ENCODE peak calls at places on chromosomes 13 and 19, in six cellular contexts. One of them, this sample, is unnamed.

GRCh38 chr19:17163652-17164051 is 51.5 kb upstream of the USE1 start:
- DNase-seq in esophagus squamous epithelium: no peak
- DNase-seq in stomach: no peak
- DNase-seq in upper lobe of left lung: no peak
- DNase-seq in spleen: no peak
- DNase-seq in transverse colon: no peak
- DNase-seq in this sample: no peak

GRCh38 chr19:16801599-16801998 is 27.6 kb upstream of the SIN3B start:
- DNase-seq in upper lobe of left lung: no peak
- DNase-seq in esophagus squamous epithelium: no peak
- DNase-seq in transverse colon: no peak
- DNase-seq in stomach: no peak
- DNase-seq in spleen: no peak
- DNase-seq in this sample: no peak

GRCh38 chr13:97307882-97308624 is 85.9 kb downstream of the MBNL2 start:
- DNase-seq in upper lobe of left lung: no peak
- DNase-seq in stomach: no peak
- DNase-seq in esophagus squamous epithelium: no peak
- DNase-seq in spleen: no peak
- DNase-seq in transverse colon: no peak
- DNase-seq in this sample: no peak

GRCh38 chr13:109199280-109199679 is 569.9 kb downstream of the MYO16 start:
- DNase-seq in spleen: no peak
- DNase-seq in upper lobe of left lung: no peak
- DNase-seq in stomach: no peak
- DNase-seq in transverse colon: no peak
- DNase-seq in esophagus squamous epithelium: no peak
- DNase-seq in this sample: no peak

GRCh38 chr13:113854238-113855011 is 9.5 kb downstream of the GAS6 start:
- DNase-seq in stomach: no peak
- DNase-seq in esophagus squamous epithelium: no peak
- DNase-seq in transverse colon: no peak
- DNase-seq in upper lobe of left lung: peak; percentile 75
- DNase-seq in spleen: peak; percentile 69
- DNase-seq in this sample: peak; percentile 52

GRCh38 chr19:33373701-33374405 is at the start of gene CEBPG:
- DNase-seq in esophagus squamous epithelium: no peak
- DNase-seq in upper lobe of left lung: peak; percentile 96
- DNase-seq in stomach: peak; percentile 55
- DNase-seq in spleen: no peak
- DNase-seq in transverse colon: peak; percentile 68
- DNase-seq in this sample: peak; percentile 67

GRCh38 chr13:101527130-101527529 is 74.7 kb downstream of the ITGBL1 start:
- DNase-seq in upper lobe of left lung: no peak
- DNase-seq in esophagus squamous epithelium: no peak
- DNase-seq in transverse colon: no peak
- DNase-seq in spleen: no peak
- DNase-seq in stomach: no peak
- DNase-seq in this sample: no peak

GRCh38 chr19:45250832-45251451 is at the start of gene MARK4:
- DNase-seq in transverse colon: peak; percentile 49
- DNase-seq in esophagus squamous epithelium: no peak
- DNase-seq in stomach: peak; percentile 51
- DNase-seq in spleen: peak; percentile 89
- DNase-seq in upper lobe of left lung: peak; percentile 92
- DNase-seq in this sample: peak; percentile 62

GRCh38 chr19:4062576-4063368 is 3.9 kb downstream of the ZBTB7A start:
- DNase-seq in esophagus squamous epithelium: no peak
- DNase-seq in spleen: peak; percentile 80
- DNase-seq in stomach: no peak
- DNase-seq in upper lobe of left lung: peak; percentile 82
- DNase-seq in transverse colon: peak; percentile 44
- DNase-seq in this sample: peak; percentile 27

GRCh38 chr13:101308247-101309013 is 107.9 kb downstream of the NALCN start:
- DNase-seq in spleen: no peak
- DNase-seq in esophagus squamous epithelium: no peak
- DNase-seq in stomach: no peak
- DNase-seq in transverse colon: no peak
- DNase-seq in upper lobe of left lung: no peak
- DNase-seq in this sample: no peak

GRCh38 chr19:39941615-39942507 is 7.4 kb upstream of the FCGBP start:
- DNase-seq in transverse colon: peak; percentile 55
- DNase-seq in upper lobe of left lung: no peak
- DNase-seq in esophagus squamous epithelium: no peak
- DNase-seq in spleen: no peak
- DNase-seq in stomach: peak; percentile 33
- DNase-seq in this sample: no peak

GRCh38 chr13:46535822-46536221 is 17.1 kb upstream of the LRCH1 start:
- DNase-seq in esophagus squamous epithelium: no peak
- DNase-seq in transverse colon: no peak
- DNase-seq in spleen: no peak
- DNase-seq in stomach: no peak
- DNase-seq in upper lobe of left lung: no peak
- DNase-seq in this sample: no peak

GRCh38 chr19:47111081-47111589 is 2.4 kb downstream of the ZC3H4 start:
- DNase-seq in transverse colon: peak; percentile 41
- DNase-seq in stomach: peak; percentile 34
- DNase-seq in upper lobe of left lung: peak; percentile 81
- DNase-seq in esophagus squamous epithelium: no peak
- DNase-seq in spleen: peak; percentile 89
- DNase-seq in this sample: peak; percentile 30

GRCh38 chr13:101939370-101939769 is 462.5 kb downstream of the FGF14 start:
- DNase-seq in stomach: no peak
- DNase-seq in spleen: no peak
- DNase-seq in esophagus squamous epithelium: no peak
- DNase-seq in upper lobe of left lung: no peak
- DNase-seq in transverse colon: no peak
- DNase-seq in this sample: no peak

GRCh38 chr19:58154679-58155648 is 4.4 kb upstream of the ZNF329 start:
- DNase-seq in transverse colon: peak; percentile 97
- DNase-seq in esophagus squamous epithelium: peak; percentile 61
- DNase-seq in upper lobe of left lung: peak; percentile 99
- DNase-seq in stomach: peak; percentile 98
- DNase-seq in spleen: peak; percentile 98
- DNase-seq in this sample: peak; percentile 95
- TF ChIP-seq POLR2A in transverse colon: peak; percentile 71
- TF ChIP-seq POLR2A in esophagus squamous epithelium: peak; percentile 48
- TF ChIP-seq POLR2A in upper lobe of left lung: peak; percentile 78
- TF ChIP-seq POLR2A in stomach: no peak
- TF ChIP-seq POLR2A in spleen: peak; percentile 43
- TF ChIP-seq POLR2A in this sample: peak; percentile 69

DNA sequence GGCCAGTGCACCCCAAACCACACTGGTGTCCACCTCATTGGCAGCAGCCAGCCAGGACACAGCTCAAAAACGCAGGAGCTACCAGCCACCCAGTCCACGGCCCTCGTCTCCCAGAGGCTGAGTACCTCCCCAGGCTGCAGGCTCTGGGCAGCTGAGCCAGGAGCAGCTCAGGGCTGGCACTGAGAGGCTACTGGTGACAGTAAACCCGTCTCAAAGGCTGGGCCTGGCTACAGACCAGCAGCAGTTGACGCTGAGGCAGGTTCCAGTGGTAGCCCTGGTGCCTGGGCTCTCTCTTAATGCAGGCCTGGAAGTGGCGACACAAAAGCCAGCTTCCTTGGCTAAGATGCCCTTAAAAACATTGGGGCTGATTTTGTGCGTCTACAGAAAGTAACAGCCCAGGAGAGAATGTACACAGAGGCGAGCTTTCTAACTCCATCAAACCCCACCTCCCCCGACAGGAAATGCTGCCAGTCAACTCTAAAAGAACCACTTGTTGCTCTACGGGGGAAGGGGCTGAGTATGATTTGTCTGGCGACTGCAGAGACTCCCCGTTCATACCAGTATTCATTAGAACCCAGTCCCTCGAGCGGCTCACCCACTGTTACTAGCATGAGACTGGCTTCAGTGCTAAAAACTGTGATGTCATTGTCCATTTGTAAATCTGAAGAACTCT is 126.3 kb downstream of the STK24 start:
- DNase-seq in upper lobe of left lung: no peak
- DNase-seq in stomach: no peak
- DNase-seq in transverse colon: no peak
- DNase-seq in spleen: no peak
- DNase-seq in esophagus squamous epithelium: no peak
- DNase-seq in this sample: no peak
- H3K27ac ChIP-seq in upper lobe of left lung: peak overlapping the region; percentile 74
- H3K27ac ChIP-seq in stomach: no peak overlapping the region
- H3K27ac ChIP-seq in transverse colon: peak overlapping the region; percentile 69
- H3K27ac ChIP-seq in spleen: no peak overlapping the region
- H3K27ac ChIP-seq in esophagus squamous epithelium: peak overlapping the region; percentile 69
- H3K27ac ChIP-seq in this sample: peak overlapping the region; percentile 79

DNA sequence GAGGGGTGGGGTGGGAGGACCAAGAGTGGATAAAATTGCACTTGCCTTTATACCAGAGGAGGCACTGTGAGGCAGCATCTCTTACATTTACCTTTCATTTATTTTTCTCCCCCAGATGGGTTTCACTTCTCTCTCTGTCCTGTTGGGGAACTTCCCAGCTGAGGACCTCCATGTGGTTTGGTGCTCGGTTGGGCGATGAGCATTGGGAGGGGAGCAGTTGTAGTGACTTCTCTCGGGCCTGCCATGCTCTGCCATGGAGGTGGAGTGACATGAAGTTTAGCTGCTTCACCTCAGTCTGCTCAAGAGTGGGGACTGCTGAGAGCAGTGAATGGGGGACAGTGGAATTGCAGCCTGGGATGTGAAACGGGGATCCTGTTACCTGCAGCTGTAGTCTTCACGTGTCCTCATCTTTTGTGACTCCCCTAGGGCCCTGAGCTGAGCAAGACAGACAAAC is 23.1 kb upstream of the CXCL17 start:
- DNase-seq in spleen: peak; percentile 78
- DNase-seq in upper lobe of left lung: no peak
- DNase-seq in transverse colon: no peak
- DNase-seq in stomach: no peak
- DNase-seq in esophagus squamous epithelium: no peak
- DNase-seq in this sample: no peak
- TF ChIP-seq POLR2A in spleen: no peak
- TF ChIP-seq POLR2A in upper lobe of left lung: no peak
- TF ChIP-seq POLR2A in transverse colon: no peak
- TF ChIP-seq POLR2A in stomach: no peak
- TF ChIP-seq POLR2A in esophagus squamous epithelium: no peak
- TF ChIP-seq POLR2A in this sample: no peak

DNA sequence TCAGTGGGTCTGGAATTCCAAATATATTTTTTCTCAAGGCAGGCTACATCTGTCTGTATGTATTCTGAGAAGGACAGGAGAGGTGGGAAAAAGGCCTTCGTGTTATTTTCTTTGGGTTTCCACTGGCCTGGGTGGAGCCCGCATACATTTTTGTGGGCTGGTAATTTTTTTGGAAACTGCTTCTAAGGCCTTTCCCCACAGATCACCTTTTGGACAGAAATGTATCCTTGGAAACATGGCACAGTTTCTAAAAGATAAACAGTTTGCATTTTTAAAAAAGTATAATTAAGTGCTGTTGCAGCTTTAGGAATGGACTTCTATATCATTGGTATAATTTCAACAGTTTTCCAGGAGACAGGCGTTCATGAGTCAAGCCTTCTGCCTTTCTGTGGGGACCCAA is 9.0 kb downstream of the RFX2 start:
- DNase-seq in transverse colon: no peak
- DNase-seq in spleen: no peak
- DNase-seq in stomach: no peak
- DNase-seq in upper lobe of left lung: no peak
- DNase-seq in esophagus squamous epithelium: no peak
- DNase-seq in this sample: no peak
- H3K27ac ChIP-seq in transverse colon: peak overlapping the region; percentile 81
- H3K27ac ChIP-seq in spleen: no peak overlapping the region
- H3K27ac ChIP-seq in stomach: no peak overlapping the region
- H3K27ac ChIP-seq in upper lobe of left lung: peak overlapping the region; percentile 76
- H3K27ac ChIP-seq in esophagus squamous epithelium: peak overlapping the region; percentile 91
- H3K27ac ChIP-seq in this sample: no peak overlapping the region

GRCh38 chr19:19064098-19064722 is 416 bp downstream of the SLC25A42 start:
- DNase-seq in esophagus squamous epithelium: peak; percentile 45
- DNase-seq in stomach: no peak
- DNase-seq in upper lobe of left lung: no peak
- DNase-seq in spleen: no peak
- DNase-seq in transverse colon: peak; percentile 27
- DNase-seq in this sample: no peak
- TF ChIP-seq POLR2A in esophagus squamous epithelium: no peak
- TF ChIP-seq POLR2A in stomach: no peak
- TF ChIP-seq POLR2A in upper lobe of left lung: no peak
- TF ChIP-seq POLR2A in spleen: no peak
- TF ChIP-seq POLR2A in transverse colon: peak; percentile 10
- TF ChIP-seq POLR2A in this sample: no peak